ENCODE peak calls at places on chromosome 10, in five cellular contexts. X, G, U, J and I are unnamed samples.

GRCh38 chr10:69335063-69335587 is 56.8 kb downstream of the HK1 start:
- DNase-seq in X (no peak), G (no peak), U (no peak), J (peak; percentile 84), I (no peak)

GRCh38 chr10:96416643-96417042 is 57.8 kb upstream of the OPALIN start:
- DNase-seq in X (no peak), G (no peak), U (no peak), J (no peak), I (no peak)

GRCh38 chr10:122259075-122259466 is 12.0 kb upstream of the BTBD16 start:
- DNase-seq in X (no peak), G (no peak), U (no peak), J (peak; percentile 68), I (no peak)

GRCh38 chr10:79247373-79248137 is 99.7 kb upstream of the PPIF start:
- DNase-seq in X (no peak), G (no peak), U (no peak), J (no peak), I (no peak)

GRCh38 chr10:44383749-44384600 is 922 bp downstream of the CXCL12 start:
- DNase-seq in X (peak; percentile 63), G (peak; percentile 21), U (no peak), J (peak; percentile 81), I (no peak)

GRCh38 chr10:46528675-46529615 is 27.5 kb downstream of the GPRIN2 start:
- DNase-seq in X (no peak), G (no peak), U (no peak), J (peak; percentile 82), I (no peak)

GRCh38 chr10:86261933-86262665 is 104.5 kb downstream of the GRID1 start:
- DNase-seq in X (no peak), G (no peak), U (peak; percentile 25), J (peak; percentile 72), I (peak; percentile 48)

GRCh38 chr10:43407148-43407575 is 1.8 kb downstream of the HNRNPF start:
- DNase-seq in X (peak; percentile 76), G (no peak), U (no peak), J (peak; percentile 92), I (no peak)

GRCh38 chr10:75209325-75210192 is 1.0 kb upstream of the VDAC2 start:
- DNase-seq in X (no peak), G (peak; percentile 60), U (no peak), J (peak; percentile 96), I (no peak)

GRCh38 chr10:45379891-45380540 is 6.0 kb downstream of the ALOX5 start:
- DNase-seq in X (no peak), G (no peak), U (no peak), J (peak; percentile 86), I (no peak)

GRCh38 chr10:87844837-87845623 is 18.3 kb downstream of the KLLN start:
- DNase-seq in X (no peak), G (no peak), U (no peak), J (no peak), I (no peak)

GRCh38 chr10:16717617-16718395 is 99.4 kb downstream of the RSU1 start:
- DNase-seq in X (no peak), G (peak; percentile 17), U (no peak), J (no peak), I (no peak)

GRCh38 chr10:89861584-89862287 is 160.3 kb downstream of the KIF20B start:
- DNase-seq in X (no peak), G (no peak), U (no peak), J (no peak), I (no peak)

GRCh38 chr10:123470570-123470969 is 195.6 kb upstream of the GPR26 start:
- DNase-seq in X (no peak), G (no peak), U (peak; percentile 50), J (no peak), I (no peak)

GRCh38 chr10:52677087-52677486 is 95.5 kb downstream of the MBL2 start:
- DNase-seq in X (no peak), G (no peak), U (no peak), J (no peak), I (no peak)

GRCh38 chr10:17349009-17349349 is 105.4 kb downstream of the ST8SIA6 start:
- DNase-seq in X (no peak), G (no peak), U (no peak), J (no peak), I (no peak)

GRCh38 chr10:50421026-50421719 is 169.9 kb upstream of the ASAH2 start:
- DNase-seq in X (peak; percentile 41), G (no peak), U (no peak), J (no peak), I (peak; percentile 29)

GRCh38 chr10:46992794-46993552 is 81.7 kb downstream of the PTPN20 start:
- DNase-seq in X (peak; percentile 47), G (peak; percentile 12), U (no peak), J (peak; percentile 87), I (no peak)

GRCh38 chr10:76899490-76899889 is 738.1 kb downstream of the KCNMA1 start:
- DNase-seq in X (no peak), G (peak; percentile 15), U (no peak), J (no peak), I (no peak)

GRCh38 chr10:29163746-29164145 is 125.1 kb upstream of the LYZL1 start:
- DNase-seq in X (no peak), G (peak; percentile 56), U (no peak), J (no peak), I (no peak)

GRCh38 chr10:5645375-5645774 is 21.0 kb downstream of the ASB13 start:
- DNase-seq in X (no peak), G (no peak), U (no peak), J (peak; percentile 77), I (no peak)

GRCh38 chr10:75995720-75996119 is 564.3 kb downstream of the LRMDA start:
- DNase-seq in X (no peak), G (no peak), U (no peak), J (no peak), I (no peak)

GRCh38 chr10:50286517-50286916 is 35.2 kb upstream of the ASAH2 start:
- DNase-seq in X (no peak), G (peak; percentile 78), U (no peak), J (no peak), I (no peak)

GRCh38 chr10:132585732-132586722 is 48.4 kb downstream of the INPP5A start:
- DNase-seq in X (no peak), G (no peak), U (no peak), J (no peak), I (no peak)

GRCh38 chr10:82242778-82243177 is 367.8 kb downstream of the NRG3 start:
- DNase-seq in X (no peak), G (no peak), U (no peak), J (no peak), I (no peak)

GRCh38 chr10:5840314-5841307 is 27.4 kb upstream of the GDI2 start:
- DNase-seq in X (peak; percentile 39), G (no peak), U (no peak), J (no peak), I (no peak)

GRCh38 chr10:78365711-78366110 is 332.0 kb downstream of the RPS24 start:
- DNase-seq in X (no peak), G (no peak), U (no peak), J (no peak), I (no peak)

GRCh38 chr10:27345455-27345909 is 104.9 kb upstream of the ACBD5 start:
- DNase-seq in X (no peak), G (no peak), U (no peak), J (no peak), I (no peak)

GRCh38 chr10:53387546-53387945 is 615.0 kb upstream of the MBL2 start:
- DNase-seq in X (no peak), G (no peak), U (no peak), J (no peak), I (no peak)

GRCh38 chr10:48667960-48668541 is 16.6 kb upstream of the WDFY4 start:
- DNase-seq in X (no peak), G (no peak), U (no peak), J (no peak), I (no peak)